ENCODE peak calls at places on chromosome 1, in nine cellular contexts. W is IMR-90, Q is fibroblast of pulmonary artery, C is spleen, L is fibroblast of lung, H is left ventricle myocardium inferior, A is aorta, B is A549, O is tibial nerve. T is an unnamed sample.
A peak's percentile ranks its signal among the peaks of the same experiment; 100 is the strongest.

GRCh38 chr1:21149862-21150432 is 26.8 kb downstream of the EIF4G3 start:
- DNase-seq in W (peak; percentile 96), Q (peak; percentile 87), C (no peak), L (peak; percentile 99), H (no peak), A (no peak), B (peak; percentile 52), O (no peak), T (peak; percentile 43)

GRCh38 chr1:15741183-15741850 is 982 bp upstream of the TMEM82 start:
- DNase-seq in W (peak; percentile 44), Q (peak; percentile 75), C (peak; percentile 92), L (peak; percentile 48), H (peak; percentile 66), A (peak; percentile 92), B (peak; percentile 70), O (peak; percentile 49), T (peak; percentile 78)

GRCh38 chr1:48530727-48531351 is 58.8 kb upstream of the SPATA6 start:
- DNase-seq in W (peak; percentile 29), Q (peak; percentile 51), C (no peak), L (peak; percentile 23), H (no peak), A (no peak), B (peak; percentile 47), O (no peak), T (peak; percentile 72)

GRCh38 chr1:42926870-42927242 is 31.8 kb downstream of the SLC2A1 start:
- DNase-seq in W (no peak), Q (no peak), C (peak; percentile 76), L (no peak), H (no peak), A (no peak), B (no peak), O (no peak), T (no peak)

GRCh38 chr1:15799928-15800835 is 7.3 kb downstream of the UQCRHL start:
- DNase-seq in W (peak; percentile 31), Q (no peak), C (no peak), L (peak; percentile 41), H (no peak), A (no peak), B (peak; percentile 97), O (peak; percentile 55), T (no peak)

GRCh38 chr1:111272081-111272480 is 18.6 kb upstream of the CHIA start:
- DNase-seq in W (no peak), Q (no peak), C (no peak), L (no peak), H (no peak), A (no peak), B (no peak), O (no peak), T (no peak)

GRCh38 chr1:228044961-228045360 is 37.5 kb upstream of the ARF1 start:
- DNase-seq in W (no peak), Q (no peak), C (no peak), L (no peak), H (no peak), A (peak; percentile 56), B (no peak), O (no peak), T (no peak)

GRCh38 chr1:59229138-59229537 is 67.8 kb upstream of the FGGY start:
- DNase-seq in W (peak; percentile 46), Q (peak; percentile 68), C (no peak), L (no peak), H (no peak), A (no peak), B (no peak), O (no peak), T (no peak)

GRCh38 chr1:108668777-108669176 is 7.9 kb upstream of the HENMT1 start:
- DNase-seq in W (no peak), Q (no peak), C (no peak), L (no peak), H (no peak), A (no peak), B (no peak), O (no peak), T (no peak)

GRCh38 chr1:41015281-41015680 is 6.2 kb downstream of the SLFNL1 start:
- DNase-seq in W (no peak), Q (no peak), C (no peak), L (no peak), H (no peak), A (no peak), B (no peak), O (no peak), T (no peak)

GRCh38 chr1:41018039-41018438 is 3.5 kb downstream of the SLFNL1 start:
- DNase-seq in W (no peak), Q (no peak), C (no peak), L (no peak), H (no peak), A (no peak), B (no peak), O (no peak), T (no peak)

GRCh38 chr1:41015894-41016470 is 5.5 kb downstream of the SLFNL1 start:
- DNase-seq in W (no peak), Q (no peak), C (no peak), L (no peak), H (no peak), A (no peak), B (no peak), O (no peak), T (no peak)

GRCh38 chr1:41019353-41019745 is 2.2 kb downstream of the SLFNL1 start:
- DNase-seq in W (no peak), Q (no peak), C (no peak), L (no peak), H (no peak), A (no peak), B (no peak), O (no peak), T (no peak)

DNA sequence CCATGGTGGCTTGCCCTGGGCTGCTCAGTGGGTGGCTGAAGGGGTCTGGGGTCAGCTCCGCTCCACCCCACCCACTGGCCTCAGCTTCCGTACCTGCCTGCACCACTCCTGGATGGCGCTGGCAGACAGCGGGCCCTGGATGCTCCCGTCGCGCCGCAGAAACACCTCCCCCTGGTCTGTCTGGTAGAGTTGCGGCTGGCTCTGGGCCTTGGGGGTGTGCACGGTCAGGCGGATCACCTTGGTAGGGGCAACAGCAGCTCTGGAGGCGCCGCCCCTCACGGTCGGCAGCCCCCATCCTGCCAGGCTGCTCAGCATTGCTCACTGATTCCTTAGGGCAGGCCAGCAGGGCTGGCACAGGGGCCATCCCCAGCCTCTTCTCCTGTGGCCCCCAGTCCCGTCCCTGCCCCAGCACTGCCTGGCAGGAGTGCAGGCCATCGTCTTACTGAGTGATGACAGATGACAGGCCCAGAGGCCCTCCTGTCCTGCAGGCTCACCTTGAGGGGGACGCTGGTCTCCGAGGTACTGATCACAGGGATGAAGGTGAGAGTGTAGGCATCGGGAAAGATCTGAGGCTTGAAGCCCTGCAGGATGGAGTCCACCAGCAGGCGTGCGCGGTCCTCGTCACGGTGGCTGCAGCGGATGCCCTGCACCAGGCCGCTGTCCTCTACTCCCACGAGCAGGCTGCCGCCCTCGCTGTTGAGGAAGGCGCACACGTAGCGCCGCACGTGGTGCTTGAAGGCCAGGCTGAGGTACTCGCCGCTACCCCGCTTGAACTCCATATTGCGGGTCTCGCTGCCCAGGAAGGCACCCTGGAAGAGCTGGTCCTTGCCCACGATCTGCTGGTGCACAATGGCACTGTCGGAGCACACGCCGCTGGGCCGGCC is 4.1 kb downstream of the SLFNL1 start:
- DNase-seq in W (no peak), Q (no peak), C (no peak), L (no peak), H (no peak), A (no peak), B (no peak), O (no peak), T (no peak)
- H3K4me3 ChIP-seq in W (no peak overlapping the region), Q (no peak overlapping the region), C (no peak overlapping the region), L (no peak overlapping the region), H (no peak overlapping the region), A (no peak overlapping the region), B (no peak overlapping the region), O (no peak overlapping the region), T (no peak overlapping the region)

GRCh38 chr1:160247053-160247452 is 15.3 kb downstream of the DCAF8 start:
- DNase-seq in W (no peak), Q (no peak), C (no peak), L (no peak), H (no peak), A (no peak), B (no peak), O (no peak), T (no peak)
- H3K4me3 ChIP-seq in W (no peak overlapping the region), Q (no peak overlapping the region), C (no peak overlapping the region), L (no peak overlapping the region), H (no peak overlapping the region), A (no peak overlapping the region), B (no peak overlapping the region), O (no peak overlapping the region), T (no peak overlapping the region)

GRCh38 chr1:201140941-201141260 is 13.4 kb downstream of the TMEM9 start:
- DNase-seq in W (no peak), Q (no peak), C (no peak), L (no peak), H (no peak), A (peak; percentile 25), B (no peak), O (no peak), T (no peak)

GRCh38 chr1:201139306-201139705 is 12.3 kb upstream of the ASCL5 start:
- DNase-seq in W (no peak), Q (no peak), C (no peak), L (no peak), H (no peak), A (peak; percentile 68), B (no peak), O (no peak), T (no peak)

GRCh38 chr1:201141418-201141817 is 12.9 kb downstream of the TMEM9 start:
- DNase-seq in W (no peak), Q (no peak), C (no peak), L (no peak), H (no peak), A (peak; percentile 56), B (no peak), O (no peak), T (no peak)

GRCh38 chr1:201139756-201140155 is 12.8 kb upstream of the ASCL5 start:
- DNase-seq in W (no peak), Q (no peak), C (no peak), L (no peak), H (no peak), A (peak; percentile 35), B (no peak), O (no peak), T (no peak)

GRCh38 chr1:201140235-201140940 is 13.4 kb upstream of the ASCL5 start:
- DNase-seq in W (no peak), Q (no peak), C (no peak), L (no peak), H (no peak), A (peak; percentile 34), B (no peak), O (no peak), T (no peak)
- H3K4me3 ChIP-seq in W (no peak overlapping the region), Q (no peak overlapping the region), C (no peak overlapping the region), L (no peak overlapping the region), H (no peak overlapping the region), A (no peak overlapping the region), B (no peak overlapping the region), O (no peak overlapping the region), T (no peak overlapping the region)

GRCh38 chr1:50979964-50980363 is 9.9 kb downstream of the CDKN2C start:
- DNase-seq in W (no peak), Q (no peak), C (no peak), L (no peak), H (no peak), A (no peak), B (no peak), O (no peak), T (no peak)
- H3K4me3 ChIP-seq in W (no peak overlapping the region), Q (no peak overlapping the region), C (no peak overlapping the region), L (no peak overlapping the region), H (peak overlapping the region; percentile 92), A (no peak overlapping the region), B (peak overlapping the region; percentile 71), O (no peak overlapping the region), T (peak overlapping the region; percentile 69)

T was measured in dorsolateral prefrontal cortex.